ENCODE peak calls at places on chromosomes 4 and X, in eight cellular contexts. One of them, this sample, is unnamed.
A peak's percentile ranks its signal among the peaks of the same experiment; 100 is the strongest.

GRCh38 chr4:187547281-187547680 is 448.3 kb upstream of the ZFP42 start:
- DNase-seq in MCF 10A: peak; percentile 11
- DNase-seq in A549: no peak
- DNase-seq in fibroblast of villous mesenchyme: no peak
- DNase-seq in OCI-LY7: no peak
- DNase-seq in Caco-2: no peak
- DNase-seq in astrocyte of the spinal cord: peak; percentile 13
- DNase-seq in activated CD4-positive, alpha-beta T cell treated with anti-CD3 and anti-CD28 coated beads for 1 hour: no peak
- DNase-seq in this sample: no peak

GRCh38 chr4:159540501-159540900 is 437.6 kb downstream of the RAPGEF2 start:
- DNase-seq in MCF 10A: no peak
- DNase-seq in A549: no peak
- DNase-seq in fibroblast of villous mesenchyme: no peak
- DNase-seq in OCI-LY7: no peak
- DNase-seq in Caco-2: no peak
- DNase-seq in astrocyte of the spinal cord: no peak
- DNase-seq in activated CD4-positive, alpha-beta T cell treated with anti-CD3 and anti-CD28 coated beads for 1 hour: no peak
- DNase-seq in this sample: no peak

GRCh38 chrX:154546354-154547244 is at the start of gene G6PD:
- DNase-seq in MCF 10A: peak; percentile 62
- DNase-seq in A549: peak; percentile 65
- DNase-seq in fibroblast of villous mesenchyme: peak; percentile 58
- DNase-seq in OCI-LY7: peak; percentile 87
- DNase-seq in Caco-2: peak; percentile 86
- DNase-seq in astrocyte of the spinal cord: peak; percentile 66
- DNase-seq in activated CD4-positive, alpha-beta T cell treated with anti-CD3 and anti-CD28 coated beads for 1 hour: peak; percentile 73
- DNase-seq in this sample: peak; percentile 46

GRCh38 chr4:55169352-55169959 is 44.1 kb upstream of the KDR start:
- DNase-seq in MCF 10A: peak; percentile 47
- DNase-seq in A549: no peak
- DNase-seq in fibroblast of villous mesenchyme: peak; percentile 38
- DNase-seq in OCI-LY7: no peak
- DNase-seq in Caco-2: peak; percentile 20
- DNase-seq in astrocyte of the spinal cord: no peak
- DNase-seq in activated CD4-positive, alpha-beta T cell treated with anti-CD3 and anti-CD28 coated beads for 1 hour: no peak
- DNase-seq in this sample: peak; percentile 39

GRCh38 chrX:29913647-29914046 is 301.7 kb upstream of the MAGEB2 start:
- DNase-seq in MCF 10A: no peak
- DNase-seq in A549: no peak
- DNase-seq in fibroblast of villous mesenchyme: no peak
- DNase-seq in OCI-LY7: no peak
- DNase-seq in Caco-2: no peak
- DNase-seq in astrocyte of the spinal cord: no peak
- DNase-seq in activated CD4-positive, alpha-beta T cell treated with anti-CD3 and anti-CD28 coated beads for 1 hour: no peak
- DNase-seq in this sample: no peak

GRCh38 chrX:18596096-18596495 is 75.8 kb downstream of the RS1 start:
- DNase-seq in MCF 10A: peak; percentile 2
- DNase-seq in A549: no peak
- DNase-seq in fibroblast of villous mesenchyme: no peak
- DNase-seq in OCI-LY7: no peak
- DNase-seq in Caco-2: no peak
- DNase-seq in astrocyte of the spinal cord: no peak
- DNase-seq in activated CD4-positive, alpha-beta T cell treated with anti-CD3 and anti-CD28 coated beads for 1 hour: no peak
- DNase-seq in this sample: peak; percentile 16

GRCh38 chr4:84470204-84470785 is 28.8 kb downstream of the NKX6-1 start:
- DNase-seq in MCF 10A: peak; percentile 15
- DNase-seq in A549: no peak
- DNase-seq in fibroblast of villous mesenchyme: peak; percentile 5
- DNase-seq in OCI-LY7: peak; percentile 1
- DNase-seq in Caco-2: peak; percentile 34
- DNase-seq in astrocyte of the spinal cord: no peak
- DNase-seq in activated CD4-positive, alpha-beta T cell treated with anti-CD3 and anti-CD28 coated beads for 1 hour: no peak
- DNase-seq in this sample: peak; percentile 26

GRCh38 chrX:115364625-115365024 is 75.1 kb downstream of the LUZP4 start:
- DNase-seq in MCF 10A: no peak
- DNase-seq in A549: no peak
- DNase-seq in fibroblast of villous mesenchyme: peak; percentile 37
- DNase-seq in OCI-LY7: no peak
- DNase-seq in Caco-2: peak; percentile 19
- DNase-seq in astrocyte of the spinal cord: peak; percentile 6
- DNase-seq in activated CD4-positive, alpha-beta T cell treated with anti-CD3 and anti-CD28 coated beads for 1 hour: no peak
- DNase-seq in this sample: peak; percentile 32

GRCh38 chr4:1084394-1084793 is 29.0 kb downstream of the RNF212 start:
- DNase-seq in MCF 10A: no peak
- DNase-seq in A549: no peak
- DNase-seq in fibroblast of villous mesenchyme: no peak
- DNase-seq in OCI-LY7: no peak
- DNase-seq in Caco-2: no peak
- DNase-seq in astrocyte of the spinal cord: no peak
- DNase-seq in activated CD4-positive, alpha-beta T cell treated with anti-CD3 and anti-CD28 coated beads for 1 hour: no peak
- DNase-seq in this sample: no peak

GRCh38 chrX:97705936-97706335 is 822.2 kb downstream of the RPA4 start:
- DNase-seq in MCF 10A: no peak
- DNase-seq in A549: no peak
- DNase-seq in fibroblast of villous mesenchyme: peak; percentile 8
- DNase-seq in OCI-LY7: no peak
- DNase-seq in Caco-2: no peak
- DNase-seq in astrocyte of the spinal cord: no peak
- DNase-seq in activated CD4-positive, alpha-beta T cell treated with anti-CD3 and anti-CD28 coated beads for 1 hour: no peak
- DNase-seq in this sample: no peak

GRCh38 chrX:129609395-129609794 is 45.4 kb downstream of the APLN start:
- DNase-seq in MCF 10A: no peak
- DNase-seq in A549: no peak
- DNase-seq in fibroblast of villous mesenchyme: no peak
- DNase-seq in OCI-LY7: no peak
- DNase-seq in Caco-2: peak; percentile 20
- DNase-seq in astrocyte of the spinal cord: no peak
- DNase-seq in activated CD4-positive, alpha-beta T cell treated with anti-CD3 and anti-CD28 coated beads for 1 hour: no peak
- DNase-seq in this sample: no peak

GRCh38 chr4:151850751-151851150 is 89.9 kb upstream of the GATB start:
- DNase-seq in MCF 10A: peak; percentile 10
- DNase-seq in A549: no peak
- DNase-seq in fibroblast of villous mesenchyme: peak; percentile 43
- DNase-seq in OCI-LY7: no peak
- DNase-seq in Caco-2: no peak
- DNase-seq in astrocyte of the spinal cord: peak; percentile 5
- DNase-seq in activated CD4-positive, alpha-beta T cell treated with anti-CD3 and anti-CD28 coated beads for 1 hour: no peak
- DNase-seq in this sample: peak; percentile 51

GRCh38 chr4:105194328-105195231 is 47.9 kb downstream of the TET2 start:
- DNase-seq in MCF 10A: no peak
- DNase-seq in A549: no peak
- DNase-seq in fibroblast of villous mesenchyme: peak; percentile 25
- DNase-seq in OCI-LY7: no peak
- DNase-seq in Caco-2: no peak
- DNase-seq in astrocyte of the spinal cord: peak; percentile 56
- DNase-seq in activated CD4-positive, alpha-beta T cell treated with anti-CD3 and anti-CD28 coated beads for 1 hour: no peak
- DNase-seq in this sample: peak; percentile 69

GRCh38 chr4:118058955-118059354 is 24.7 kb downstream of the NDST3 start:
- DNase-seq in MCF 10A: no peak
- DNase-seq in A549: no peak
- DNase-seq in fibroblast of villous mesenchyme: no peak
- DNase-seq in OCI-LY7: no peak
- DNase-seq in Caco-2: no peak
- DNase-seq in astrocyte of the spinal cord: no peak
- DNase-seq in activated CD4-positive, alpha-beta T cell treated with anti-CD3 and anti-CD28 coated beads for 1 hour: no peak
- DNase-seq in this sample: no peak

GRCh38 chr4:131499139-131499873 is 1649.8 kb upstream of the PCDH10 start:
- DNase-seq in MCF 10A: peak; percentile 89
- DNase-seq in A549: no peak
- DNase-seq in fibroblast of villous mesenchyme: peak; percentile 83
- DNase-seq in OCI-LY7: no peak
- DNase-seq in Caco-2: no peak
- DNase-seq in astrocyte of the spinal cord: peak; percentile 91
- DNase-seq in activated CD4-positive, alpha-beta T cell treated with anti-CD3 and anti-CD28 coated beads for 1 hour: no peak
- DNase-seq in this sample: peak; percentile 95

GRCh38 chrX:153029162-153029561 is 27.1 kb upstream of the PNMA3 start:
- DNase-seq in MCF 10A: no peak
- DNase-seq in A549: no peak
- DNase-seq in fibroblast of villous mesenchyme: no peak
- DNase-seq in OCI-LY7: no peak
- DNase-seq in Caco-2: no peak
- DNase-seq in astrocyte of the spinal cord: no peak
- DNase-seq in activated CD4-positive, alpha-beta T cell treated with anti-CD3 and anti-CD28 coated beads for 1 hour: no peak
- DNase-seq in this sample: peak; percentile 13

GRCh38 chr4:47674173-47674572 is 163.7 kb downstream of the CORIN start:
- DNase-seq in MCF 10A: no peak
- DNase-seq in A549: no peak
- DNase-seq in fibroblast of villous mesenchyme: no peak
- DNase-seq in OCI-LY7: no peak
- DNase-seq in Caco-2: no peak
- DNase-seq in astrocyte of the spinal cord: no peak
- DNase-seq in activated CD4-positive, alpha-beta T cell treated with anti-CD3 and anti-CD28 coated beads for 1 hour: no peak
- DNase-seq in this sample: peak; percentile 9

GRCh38 chr4:163556169-163556568 is 61.7 kb downstream of the TMA16 start:
- DNase-seq in MCF 10A: peak; percentile 23
- DNase-seq in A549: no peak
- DNase-seq in fibroblast of villous mesenchyme: no peak
- DNase-seq in OCI-LY7: peak; percentile 70
- DNase-seq in Caco-2: no peak
- DNase-seq in astrocyte of the spinal cord: peak; percentile 20
- DNase-seq in activated CD4-positive, alpha-beta T cell treated with anti-CD3 and anti-CD28 coated beads for 1 hour: no peak
- DNase-seq in this sample: peak; percentile 32

GRCh38 chrX:153688534-153688899 is 791 bp downstream of the SLC6A8 start:
- DNase-seq in MCF 10A: no peak
- DNase-seq in A549: no peak
- DNase-seq in fibroblast of villous mesenchyme: no peak
- DNase-seq in OCI-LY7: no peak
- DNase-seq in Caco-2: no peak
- DNase-seq in astrocyte of the spinal cord: no peak
- DNase-seq in activated CD4-positive, alpha-beta T cell treated with anti-CD3 and anti-CD28 coated beads for 1 hour: no peak
- DNase-seq in this sample: no peak

GRCh38 chr4:74934016-74934821 is 1.3 kb downstream of the PARM1 start:
- DNase-seq in MCF 10A: peak; percentile 33
- DNase-seq in A549: no peak
- DNase-seq in fibroblast of villous mesenchyme: peak; percentile 44
- DNase-seq in OCI-LY7: no peak
- DNase-seq in Caco-2: peak; percentile 21
- DNase-seq in astrocyte of the spinal cord: peak; percentile 30
- DNase-seq in activated CD4-positive, alpha-beta T cell treated with anti-CD3 and anti-CD28 coated beads for 1 hour: no peak
- DNase-seq in this sample: peak; percentile 23

GRCh38 chrX:119055650-119056049 is 17.1 kb upstream of the CT47C1 start:
- DNase-seq in MCF 10A: no peak
- DNase-seq in A549: no peak
- DNase-seq in fibroblast of villous mesenchyme: no peak
- DNase-seq in OCI-LY7: no peak
- DNase-seq in Caco-2: no peak
- DNase-seq in astrocyte of the spinal cord: no peak
- DNase-seq in activated CD4-positive, alpha-beta T cell treated with anti-CD3 and anti-CD28 coated beads for 1 hour: no peak
- DNase-seq in this sample: peak; percentile 38